ENCODE peak calls at places on chromosomes 1 and 21, in seven cellular contexts. One of them, this sample, is unnamed.

GRCh38 chr1:5921129-5921528 is 71.1 kb downstream of the NPHP4 start:
- DNase-seq in mesendoderm: no peak
- DNase-seq in neuronal stem cell: no peak
- DNase-seq in IMR-90: no peak
- DNase-seq in H9: no peak
- DNase-seq in mesenchymal stem cell: no peak
- DNase-seq in H1: no peak
- DNase-seq in this sample: no peak

GRCh38 chr1:54153548-54154439 is 994 bp upstream of the CDCP2 start:
- DNase-seq in mesendoderm: peak
- DNase-seq in neuronal stem cell: no peak
- DNase-seq in IMR-90: peak
- DNase-seq in H9: peak
- DNase-seq in mesenchymal stem cell: peak
- DNase-seq in H1: no peak
- DNase-seq in this sample: peak

GRCh38 chr1:115170396-115170795 is 81.1 kb upstream of the TSPAN2 start:
- DNase-seq in mesendoderm: no peak
- DNase-seq in neuronal stem cell: no peak
- DNase-seq in IMR-90: no peak
- DNase-seq in H9: no peak
- DNase-seq in mesenchymal stem cell: no peak
- DNase-seq in H1: no peak
- DNase-seq in this sample: peak

GRCh38 chr1:218785928-218786327 is 387.8 kb upstream of the LYPLAL1 start:
- DNase-seq in mesendoderm: no peak
- DNase-seq in neuronal stem cell: no peak
- DNase-seq in IMR-90: peak
- DNase-seq in H9: no peak
- DNase-seq in mesenchymal stem cell: no peak
- DNase-seq in H1: no peak
- DNase-seq in this sample: no peak

GRCh38 chr1:50279622-50280320 is 143.5 kb downstream of the DMRTA2 start:
- DNase-seq in mesendoderm: peak
- DNase-seq in neuronal stem cell: peak
- DNase-seq in IMR-90: peak
- DNase-seq in H9: peak
- DNase-seq in mesenchymal stem cell: no peak
- DNase-seq in H1: no peak
- DNase-seq in this sample: peak

GRCh38 chr21:37915516-37915915 is 741 bp downstream of the KCNJ6 start:
- DNase-seq in mesendoderm: peak
- DNase-seq in neuronal stem cell: no peak
- DNase-seq in IMR-90: no peak
- DNase-seq in H9: peak
- DNase-seq in mesenchymal stem cell: no peak
- DNase-seq in H1: no peak
- DNase-seq in this sample: no peak

GRCh38 chr1:24857528-24858133 is 72.4 kb downstream of the RUNX3 start:
- DNase-seq in mesendoderm: peak
- DNase-seq in neuronal stem cell: no peak
- DNase-seq in IMR-90: no peak
- DNase-seq in H9: no peak
- DNase-seq in mesenchymal stem cell: peak
- DNase-seq in H1: no peak
- DNase-seq in this sample: no peak

GRCh38 chr1:54278941-54279422 is 79.0 kb downstream of the MRPL37 start:
- DNase-seq in mesendoderm: no peak
- DNase-seq in neuronal stem cell: no peak
- DNase-seq in IMR-90: peak
- DNase-seq in H9: no peak
- DNase-seq in mesenchymal stem cell: peak
- DNase-seq in H1: no peak
- DNase-seq in this sample: peak

GRCh38 chr1:114558548-114558947 is 22.9 kb downstream of the BCAS2 start:
- DNase-seq in mesendoderm: peak
- DNase-seq in neuronal stem cell: no peak
- DNase-seq in IMR-90: no peak
- DNase-seq in H9: no peak
- DNase-seq in mesenchymal stem cell: peak
- DNase-seq in H1: no peak
- DNase-seq in this sample: peak

GRCh38 chr1:181128592-181129497 is 40.3 kb downstream of the IER5 start:
- DNase-seq in mesendoderm: no peak
- DNase-seq in neuronal stem cell: peak
- DNase-seq in IMR-90: no peak
- DNase-seq in H9: peak
- DNase-seq in mesenchymal stem cell: peak
- DNase-seq in H1: no peak
- DNase-seq in this sample: no peak

GRCh38 chr1:9606458-9606857 is 17.7 kb downstream of the TMEM201 start:
- DNase-seq in mesendoderm: no peak
- DNase-seq in neuronal stem cell: no peak
- DNase-seq in IMR-90: no peak
- DNase-seq in H9: no peak
- DNase-seq in mesenchymal stem cell: no peak
- DNase-seq in H1: no peak
- DNase-seq in this sample: no peak

GRCh38 chr1:17109897-17110554 is 9.2 kb downstream of the PADI2 start:
- DNase-seq in mesendoderm: no peak
- DNase-seq in neuronal stem cell: no peak
- DNase-seq in IMR-90: no peak
- DNase-seq in H9: no peak
- DNase-seq in mesenchymal stem cell: no peak
- DNase-seq in H1: no peak
- DNase-seq in this sample: no peak

GRCh38 chr1:32352831-32353383 is 9.4 kb downstream of the FAM229A start:
- DNase-seq in mesendoderm: no peak
- DNase-seq in neuronal stem cell: no peak
- DNase-seq in IMR-90: no peak
- DNase-seq in H9: no peak
- DNase-seq in mesenchymal stem cell: peak
- DNase-seq in H1: no peak
- DNase-seq in this sample: no peak

GRCh38 chr1:155940531-155940992 is 876 bp upstream of the RXFP4 start:
- DNase-seq in mesendoderm: no peak
- DNase-seq in neuronal stem cell: no peak
- DNase-seq in IMR-90: peak
- DNase-seq in H9: no peak
- DNase-seq in mesenchymal stem cell: peak
- DNase-seq in H1: no peak
- DNase-seq in this sample: no peak

GRCh38 chr1:209989525-209989924 is 51.5 kb downstream of the SYT14 start:
- DNase-seq in mesendoderm: no peak
- DNase-seq in neuronal stem cell: no peak
- DNase-seq in IMR-90: peak
- DNase-seq in H9: no peak
- DNase-seq in mesenchymal stem cell: peak
- DNase-seq in H1: no peak
- DNase-seq in this sample: peak

GRCh38 chr1:162919043-162919442 is 58.1 kb upstream of the CCDC190 start:
- DNase-seq in mesendoderm: no peak
- DNase-seq in neuronal stem cell: no peak
- DNase-seq in IMR-90: no peak
- DNase-seq in H9: no peak
- DNase-seq in mesenchymal stem cell: no peak
- DNase-seq in H1: no peak
- DNase-seq in this sample: no peak
- H2BK120ac ChIP-seq in mesendoderm: no peak
- H2BK120ac ChIP-seq in neuronal stem cell: no peak
- H2BK120ac ChIP-seq in IMR-90: no peak
- H2BK120ac ChIP-seq in H9: no peak
- H2BK120ac ChIP-seq in mesenchymal stem cell: no peak
- H2BK120ac ChIP-seq in H1: no peak
- H2BK120ac ChIP-seq in this sample: no peak

GRCh38 chr1:157542676-157543075 is 9.6 kb downstream of the FCRL5 start:
- DNase-seq in mesendoderm: no peak
- DNase-seq in neuronal stem cell: no peak
- DNase-seq in IMR-90: no peak
- DNase-seq in H9: no peak
- DNase-seq in mesenchymal stem cell: no peak
- DNase-seq in H1: no peak
- DNase-seq in this sample: no peak

GRCh38 chr1:157540852-157541251 is 11.5 kb downstream of the FCRL5 start:
- DNase-seq in mesendoderm: no peak
- DNase-seq in neuronal stem cell: no peak
- DNase-seq in IMR-90: no peak
- DNase-seq in H9: no peak
- DNase-seq in mesenchymal stem cell: no peak
- DNase-seq in H1: no peak
- DNase-seq in this sample: peak

GRCh38 chr1:157539568-157539967 is 12.7 kb downstream of the FCRL5 start:
- DNase-seq in mesendoderm: no peak
- DNase-seq in neuronal stem cell: no peak
- DNase-seq in IMR-90: no peak
- DNase-seq in H9: no peak
- DNase-seq in mesenchymal stem cell: no peak
- DNase-seq in H1: no peak
- DNase-seq in this sample: no peak

DNA sequence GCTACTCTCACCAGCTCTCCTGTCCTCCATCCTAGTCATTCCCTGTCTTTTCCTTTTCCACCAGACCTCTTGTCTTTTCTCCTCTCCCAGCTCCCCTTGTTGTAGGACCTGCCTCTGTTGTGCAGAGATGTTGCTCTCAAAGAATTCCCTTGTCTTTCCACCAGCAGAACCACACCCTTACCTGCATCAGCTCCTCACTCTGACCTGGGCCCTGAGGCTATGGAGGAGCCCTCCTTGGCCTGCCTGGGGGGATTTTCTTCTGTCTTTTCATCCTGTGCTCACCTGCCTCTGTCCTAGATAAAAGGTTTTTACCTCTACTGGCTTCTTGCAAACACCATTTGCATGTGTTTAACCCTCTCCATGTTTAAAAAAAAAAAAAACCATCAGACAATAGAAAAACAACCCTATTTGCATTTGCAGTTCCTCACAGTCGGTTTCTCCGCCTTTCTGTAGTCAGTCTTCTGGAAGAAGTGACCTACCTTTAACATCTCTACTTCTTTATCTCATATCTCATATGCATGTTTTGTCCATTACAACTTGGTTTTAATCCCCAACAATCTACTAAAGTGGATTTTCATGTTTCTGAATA is 12.1 kb downstream of the FCRL5 start:
- DNase-seq in mesendoderm: peak
- DNase-seq in neuronal stem cell: no peak
- DNase-seq in IMR-90: no peak
- DNase-seq in H9: peak
- DNase-seq in mesenchymal stem cell: no peak
- DNase-seq in H1: peak
- DNase-seq in this sample: peak
- H2BK120ac ChIP-seq in mesendoderm: no peak
- H2BK120ac ChIP-seq in neuronal stem cell: no peak
- H2BK120ac ChIP-seq in IMR-90: no peak
- H2BK120ac ChIP-seq in H9: no peak
- H2BK120ac ChIP-seq in mesenchymal stem cell: no peak
- H2BK120ac ChIP-seq in H1: peak
- H2BK120ac ChIP-seq in this sample: no peak

DNA sequence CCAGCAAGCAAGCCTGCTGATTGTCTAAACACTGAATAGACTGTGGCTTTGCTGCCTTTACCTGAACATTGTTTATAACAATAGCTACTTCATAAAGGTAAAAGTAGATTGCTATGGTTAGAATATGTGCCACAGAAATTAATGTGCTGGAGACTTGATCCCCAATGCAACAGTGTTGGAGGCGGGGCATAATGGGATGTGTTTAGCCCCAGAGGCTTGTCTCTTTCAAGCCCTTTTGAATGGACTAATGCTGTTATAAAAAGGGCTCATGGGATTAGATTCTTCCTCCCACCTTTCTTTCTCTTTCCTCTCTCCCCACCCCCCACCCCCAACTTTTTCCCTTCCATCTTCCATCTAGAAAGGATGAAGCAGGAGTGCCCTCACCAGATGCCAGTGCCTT is 80.2 kb upstream of the PPP2R5A start:
- DNase-seq in mesendoderm: no peak
- DNase-seq in neuronal stem cell: no peak
- DNase-seq in IMR-90: no peak
- DNase-seq in H9: no peak
- DNase-seq in mesenchymal stem cell: no peak
- DNase-seq in H1: no peak
- DNase-seq in this sample: no peak
- H2BK120ac ChIP-seq in mesendoderm: no peak
- H2BK120ac ChIP-seq in neuronal stem cell: no peak
- H2BK120ac ChIP-seq in IMR-90: no peak
- H2BK120ac ChIP-seq in H9: no peak
- H2BK120ac ChIP-seq in mesenchymal stem cell: no peak
- H2BK120ac ChIP-seq in H1: no peak
- H2BK120ac ChIP-seq in this sample: no peak

GRCh38 chr1:236982380-236982779 is 21.9 kb downstream of the MT1HL1 start:
- DNase-seq in mesendoderm: no peak
- DNase-seq in neuronal stem cell: no peak
- DNase-seq in IMR-90: no peak
- DNase-seq in H9: no peak
- DNase-seq in mesenchymal stem cell: no peak
- DNase-seq in H1: no peak
- DNase-seq in this sample: no peak
- H2BK120ac ChIP-seq in mesendoderm: no peak
- H2BK120ac ChIP-seq in neuronal stem cell: no peak
- H2BK120ac ChIP-seq in IMR-90: no peak
- H2BK120ac ChIP-seq in H9: no peak
- H2BK120ac ChIP-seq in mesenchymal stem cell: no peak
- H2BK120ac ChIP-seq in H1: no peak
- H2BK120ac ChIP-seq in this sample: no peak

GRCh38 chr1:157734328-157734727 is 33.8 kb upstream of the FCRL3 start:
- DNase-seq in mesendoderm: no peak
- DNase-seq in neuronal stem cell: no peak
- DNase-seq in IMR-90: no peak
- DNase-seq in H9: no peak
- DNase-seq in mesenchymal stem cell: no peak
- DNase-seq in H1: no peak
- DNase-seq in this sample: peak

GRCh38 chr1:157739229-157739901 is 37.6 kb downstream of the FCRL2 start:
- DNase-seq in mesendoderm: peak
- DNase-seq in neuronal stem cell: no peak
- DNase-seq in IMR-90: no peak
- DNase-seq in H9: peak
- DNase-seq in mesenchymal stem cell: no peak
- DNase-seq in H1: no peak
- DNase-seq in this sample: no peak
- H2BK120ac ChIP-seq in mesendoderm: no peak
- H2BK120ac ChIP-seq in neuronal stem cell: no peak
- H2BK120ac ChIP-seq in IMR-90: no peak
- H2BK120ac ChIP-seq in H9: no peak
- H2BK120ac ChIP-seq in mesenchymal stem cell: no peak
- H2BK120ac ChIP-seq in H1: no peak
- H2BK120ac ChIP-seq in this sample: no peak

DNA sequence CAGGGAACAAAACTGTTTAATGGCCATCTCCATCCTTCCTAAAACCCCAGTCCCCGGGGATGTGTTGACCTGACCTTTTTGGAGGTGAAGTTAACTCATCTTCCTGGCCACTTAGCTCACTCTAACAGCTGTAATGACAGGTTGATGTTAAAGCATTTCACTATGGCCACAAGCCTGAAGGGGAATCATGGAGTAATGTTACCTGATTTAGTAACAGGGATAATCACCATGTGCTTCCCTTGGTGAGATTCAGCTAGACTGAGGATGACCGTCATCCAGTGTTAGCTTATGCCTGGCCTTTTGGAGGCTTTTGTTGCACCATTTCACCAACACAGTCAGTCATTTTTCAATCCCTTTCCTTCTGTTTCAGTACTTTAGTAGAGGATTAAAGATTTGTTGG is 64.3 kb upstream of the RAVER2 start:
- DNase-seq in mesendoderm: no peak
- DNase-seq in neuronal stem cell: no peak
- DNase-seq in IMR-90: no peak
- DNase-seq in H9: no peak
- DNase-seq in mesenchymal stem cell: no peak
- DNase-seq in H1: no peak
- DNase-seq in this sample: no peak
- H2BK120ac ChIP-seq in mesendoderm: no peak
- H2BK120ac ChIP-seq in neuronal stem cell: no peak
- H2BK120ac ChIP-seq in IMR-90: no peak
- H2BK120ac ChIP-seq in H9: no peak
- H2BK120ac ChIP-seq in mesenchymal stem cell: no peak
- H2BK120ac ChIP-seq in H1: no peak
- H2BK120ac ChIP-seq in this sample: no peak

This sample was measured in trophoblast cell.